ENCODE peak calls at places on chromosomes 1 and 21, in ten cellular contexts. C, K, W, M, S, L, F, P, N and R are unnamed samples.

GRCh38 chr1:26358411-26359384 is 4.8 kb upstream of the CRYBG2 start:
- DNase-seq in C (no peak), K (peak), W (peak), M (peak), S (no peak), L (no peak), F (no peak), P (no peak), N (no peak), R (peak)

GRCh38 chr21:29196664-29197052 is 66.2 kb downstream of the MAP3K7CL start:
- DNase-seq in C (no peak), K (no peak), W (no peak), M (no peak), S (peak), L (no peak), F (no peak), P (no peak), N (no peak), R (no peak)

GRCh38 chr1:39688706-39689105 is 2.5 kb downstream of the HPCAL4 start:
- DNase-seq in C (no peak), K (no peak), W (no peak), M (no peak), S (no peak), L (no peak), F (no peak), P (no peak), N (no peak), R (no peak)

GRCh38 chr1:231522931-231523642 is 5.4 kb upstream of the TSNAX start:
- DNase-seq in C (no peak), K (no peak), W (no peak), M (no peak), S (no peak), L (no peak), F (no peak), P (no peak), N (no peak), R (no peak)

GRCh38 chr1:38028105-38028591 is 15.6 kb downstream of the UTP11 start:
- DNase-seq in C (no peak), K (peak), W (peak), M (no peak), S (no peak), L (no peak), F (no peak), P (no peak), N (no peak), R (no peak)

GRCh38 chr1:214902636-214903320 is 179.8 kb upstream of the KCNK2 start:
- DNase-seq in C (no peak), K (peak), W (peak), M (peak), S (peak), L (no peak), F (no peak), P (peak), N (no peak), R (no peak)

GRCh38 chr1:103074224-103074623 is 34.1 kb downstream of the COL11A1 start:
- DNase-seq in C (no peak), K (no peak), W (no peak), M (no peak), S (no peak), L (no peak), F (no peak), P (no peak), N (no peak), R (no peak)

GRCh38 chr21:43829575-43830119 is 35.4 kb upstream of the AGPAT3 start:
- DNase-seq in C (no peak), K (no peak), W (no peak), M (no peak), S (no peak), L (no peak), F (no peak), P (no peak), N (no peak), R (no peak)

GRCh38 chr1:14875781-14876564 is 277.5 kb downstream of the KAZN start:
- DNase-seq in C (no peak), K (no peak), W (no peak), M (no peak), S (no peak), L (no peak), F (no peak), P (no peak), N (no peak), R (no peak)

GRCh38 chr1:25001125-25001915 is 71.2 kb upstream of the RUNX3 start:
- DNase-seq in C (no peak), K (no peak), W (no peak), M (no peak), S (no peak), L (no peak), F (no peak), P (no peak), N (no peak), R (no peak)
- TF ChIP-seq CTCF in C (no peak), K (no peak), W (no peak), M (no peak), S (no peak), L (no peak), F (no peak), P (no peak), N (no peak), R (no peak)

GRCh38 chr21:17050646-17051045 is 462.2 kb upstream of the CXADR start:
- DNase-seq in C (no peak), K (no peak), W (no peak), M (no peak), S (no peak), L (no peak), F (no peak), P (no peak), N (no peak), R (no peak)

GRCh38 chr21:17050156-17050555 is 462.7 kb upstream of the CXADR start:
- DNase-seq in C (no peak), K (no peak), W (no peak), M (no peak), S (peak), L (no peak), F (no peak), P (no peak), N (no peak), R (no peak)

GRCh38 chr21:17044696-17045095 is 468.1 kb upstream of the CXADR start:
- DNase-seq in C (no peak), K (no peak), W (no peak), M (no peak), S (no peak), L (no peak), F (no peak), P (no peak), N (no peak), R (no peak)

GRCh38 chr21:17048974-17049373 is 463.9 kb upstream of the CXADR start:
- DNase-seq in C (no peak), K (no peak), W (no peak), M (no peak), S (no peak), L (no peak), F (no peak), P (no peak), N (no peak), R (no peak)

GRCh38 chr21:17045214-17045835 is 467.5 kb upstream of the CXADR start:
- DNase-seq in C (peak), K (peak), W (no peak), M (no peak), S (peak), L (no peak), F (no peak), P (peak), N (no peak), R (no peak)
- TF ChIP-seq CTCF in C (peak), K (peak), W (peak), M (no peak), S (peak), L (peak), F (peak), P (peak), N (peak), R (no peak)

GRCh38 chr1:182720465-182720864 is 36.1 kb upstream of the RGS8 start:
- DNase-seq in C (no peak), K (peak), W (no peak), M (peak), S (peak), L (no peak), F (no peak), P (peak), N (no peak), R (no peak)
- TF ChIP-seq CTCF in C (peak), K (peak), W (no peak), M (no peak), S (no peak), L (peak), F (no peak), P (peak), N (no peak), R (no peak)

GRCh38 chr1:70961374-70961773 is 86.2 kb downstream of the PTGER3 start:
- DNase-seq in C (no peak), K (no peak), W (no peak), M (no peak), S (no peak), L (no peak), F (no peak), P (no peak), N (no peak), R (no peak)

GRCh38 chr1:70966018-70966638 is 81.5 kb downstream of the PTGER3 start:
- DNase-seq in C (no peak), K (peak), W (peak), M (peak), S (peak), L (no peak), F (no peak), P (peak), N (no peak), R (no peak)

DNA sequence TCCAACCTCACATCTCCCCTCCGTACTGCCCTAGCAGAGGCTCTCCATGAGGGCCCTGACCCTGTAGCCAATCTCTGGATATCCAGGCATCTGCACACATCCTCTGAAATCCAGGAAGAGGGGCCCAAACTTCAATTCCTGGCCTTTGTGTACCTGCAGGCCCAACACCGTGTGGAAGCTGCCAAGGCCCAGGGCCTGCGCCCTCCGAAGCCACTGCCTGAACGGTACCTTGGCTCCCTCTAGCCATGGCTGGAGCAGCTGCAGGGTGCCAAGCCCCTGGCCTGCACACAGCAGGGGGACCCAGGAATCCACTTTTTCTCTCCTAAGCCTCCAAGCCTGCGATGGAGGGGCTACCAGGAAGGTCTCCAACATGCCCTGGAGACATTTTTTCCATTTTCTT is 84.2 kb downstream of the PTGER3 start:
- DNase-seq in C (no peak), K (no peak), W (no peak), M (no peak), S (no peak), L (no peak), F (no peak), P (no peak), N (no peak), R (no peak)
- TF ChIP-seq CTCF in C (no peak), K (no peak), W (no peak), M (no peak), S (no peak), L (no peak), F (no peak), P (no peak), N (no peak), R (no peak)

DNA sequence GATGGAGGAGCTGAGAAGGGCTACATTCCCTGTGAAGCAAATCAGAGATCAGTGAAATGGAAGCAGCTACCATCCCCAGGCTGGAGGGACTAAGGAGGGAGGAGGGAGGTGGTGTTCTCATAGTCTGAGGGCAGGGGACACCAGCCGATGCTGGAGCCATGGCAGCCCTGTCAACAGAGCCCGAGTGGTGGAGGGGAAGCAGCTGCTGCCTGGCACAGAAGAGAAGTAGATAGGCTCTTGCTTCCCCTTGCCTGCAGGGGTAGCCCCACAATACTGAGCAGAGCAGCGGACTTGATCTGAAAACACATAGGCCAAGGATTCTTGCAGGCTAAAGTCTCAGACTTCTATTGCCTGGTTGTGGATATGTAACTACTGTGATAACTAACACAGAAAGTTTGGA is 255.1 kb downstream of the FGGY start:
- DNase-seq in C (no peak), K (no peak), W (no peak), M (no peak), S (no peak), L (no peak), F (peak), P (no peak), N (no peak), R (no peak)
- TF ChIP-seq CTCF in C (no peak), K (no peak), W (no peak), M (no peak), S (no peak), L (no peak), F (no peak), P (no peak), N (no peak), R (no peak)

GRCh38 chr1:152347116-152347728 is 12.6 kb downstream of the FLG2 start:
- DNase-seq in C (peak), K (peak), W (peak), M (peak), S (peak), L (peak), F (no peak), P (peak), N (peak), R (peak)
- TF ChIP-seq CTCF in C (peak), K (peak), W (peak), M (peak), S (peak), L (peak), F (peak), P (peak), N (peak), R (peak)

GRCh38 chr1:182143154-182143657 is 81.7 kb upstream of the ZNF648 start:
- DNase-seq in C (peak), K (peak), W (peak), M (peak), S (peak), L (peak), F (peak), P (peak), N (peak), R (peak)
- TF ChIP-seq CTCF in C (peak), K (peak), W (peak), M (peak), S (peak), L (peak), F (peak), P (peak), N (peak), R (peak)